ENCODE peak calls at places on chromosome 20, in four cellular contexts. H, A, D and C are unnamed samples.
A peak's percentile ranks its signal among the peaks of the same experiment; 100 is the strongest.

GRCh38 chr20:51393566-51393965 is 149.0 kb downstream of the NFATC2 start:
- DNase-seq in H (no peak), A (no peak), D (no peak), C (no peak)

GRCh38 chr20:21368791-21369190 is 28.5 kb downstream of the NKX2-4 start:
- DNase-seq in H (no peak), A (no peak), D (no peak), C (no peak)

GRCh38 chr20:33561981-33562601 is 72.2 kb downstream of the CBFA2T2 start:
- DNase-seq in H (no peak), A (peak; percentile 67), D (peak; percentile 81), C (peak; percentile 58)

GRCh38 chr20:5920581-5920980 is 29.8 kb downstream of the TRMT6 start:
- DNase-seq in H (no peak), A (no peak), D (no peak), C (no peak)

GRCh38 chr20:61954276-61955021 is 111.2 kb downstream of the TAF4 start:
- DNase-seq in H (no peak), A (no peak), D (no peak), C (no peak)

GRCh38 chr20:33862709-33863403 is 51.7 kb downstream of the CHMP4B start:
- DNase-seq in H (no peak), A (peak; percentile 65), D (peak; percentile 41), C (peak; percentile 24)

GRCh38 chr20:4702562-4703280 is 19.0 kb upstream of the PRND start:
- DNase-seq in H (no peak), A (no peak), D (no peak), C (no peak)

GRCh38 chr20:32539817-32540675 is 45.1 kb downstream of the NOL4L start:
- DNase-seq in H (peak; percentile 72), A (no peak), D (no peak), C (no peak)

GRCh38 chr20:32972181-32973076 is 31.8 kb downstream of the SUN5 start:
- DNase-seq in H (peak; percentile 72), A (no peak), D (no peak), C (no peak)

GRCh38 chr20:25281541-25281991 is 33.7 kb downstream of the PYGB start:
- DNase-seq in H (no peak), A (peak; percentile 60), D (no peak), C (no peak)

GRCh38 chr20:59750209-59750840 is 146.0 kb downstream of the PHACTR3 start:
- DNase-seq in H (no peak), A (no peak), D (no peak), C (no peak)

GRCh38 chr20:59749293-59749680 is 144.9 kb downstream of the PHACTR3 start:
- DNase-seq in H (no peak), A (peak; percentile 60), D (no peak), C (no peak)

GRCh38 chr20:59751075-59751711 is 146.9 kb downstream of the PHACTR3 start:
- DNase-seq in H (no peak), A (peak; percentile 72), D (no peak), C (no peak)

GRCh38 chr20:59747671-59748515 is 143.6 kb downstream of the PHACTR3 start:
- DNase-seq in H (no peak), A (no peak), D (no peak), C (no peak)

GRCh38 chr20:59748555-59749292 is 144.4 kb downstream of the PHACTR3 start:
- DNase-seq in H (no peak), A (no peak), D (no peak), C (no peak)
- H3K4me3 ChIP-seq in H (no peak overlapping the region), A (no peak overlapping the region), D (no peak overlapping the region), C (no peak overlapping the region)

GRCh38 chr20:60116128-60116909 is 158.1 kb downstream of the CDH26 start:
- DNase-seq in H (no peak), A (no peak), D (no peak), C (no peak)
- H3K4me3 ChIP-seq in H (no peak overlapping the region), A (no peak overlapping the region), D (no peak overlapping the region), C (no peak overlapping the region)

GRCh38 chr20:17856837-17857605 is 111.6 kb downstream of the SNX5 start:
- DNase-seq in H (no peak), A (no peak), D (no peak), C (no peak)

GRCh38 chr20:17852323-17852722 is 116.3 kb downstream of the SNX5 start:
- DNase-seq in H (no peak), A (no peak), D (no peak), C (no peak)

GRCh38 chr20:17857639-17858449 is 110.8 kb downstream of the SNX5 start:
- DNase-seq in H (no peak), A (no peak), D (no peak), C (no peak)

GRCh38 chr20:17856024-17856564 is 112.5 kb downstream of the SNX5 start:
- DNase-seq in H (no peak), A (no peak), D (no peak), C (no peak)

GRCh38 chr20:17854307-17854903 is 114.2 kb downstream of the SNX5 start:
- DNase-seq in H (no peak), A (peak; percentile 79), D (no peak), C (no peak)
- H3K4me3 ChIP-seq in H (no peak overlapping the region), A (no peak overlapping the region), D (no peak overlapping the region), C (no peak overlapping the region)

GRCh38 chr20:49540232-49540620 is 27.7 kb downstream of the PTGIS start:
- DNase-seq in H (no peak), A (no peak), D (no peak), C (no peak)
- H3K4me3 ChIP-seq in H (no peak overlapping the region), A (no peak overlapping the region), D (no peak overlapping the region), C (no peak overlapping the region)

GRCh38 chr20:46174469-46175126 is 56.5 kb downstream of the CD40 start:
- DNase-seq in H (peak; percentile 51), A (peak; percentile 84), D (no peak), C (no peak)
- H3K4me3 ChIP-seq in H (no peak overlapping the region), A (no peak overlapping the region), D (no peak overlapping the region), C (no peak overlapping the region)